ENCODE peak calls at places on chromosomes 4 and X, in eight cellular contexts. R is left lung; Q is naive thymus-derived CD8-positive, alpha-beta T cell; T is substantia nigra; Y is endothelial cell; Z is RWPE1; I is kidney glomerular epithelial cell; A is stimulated activated CD8-positive, alpha-beta memory T cell treated with anti-CD3 and anti-CD28 coated beads, Interleukin-7, amount 100 ng/mL, for 4 hours. D is an unnamed sample.

GRCh38 chr4:64911846-64912245 is 502.6 kb upstream of the TECRL start:
- DNase-seq in R (no peak), Q (no peak), T (no peak), Y (no peak), Z (no peak), I (no peak), A (no peak), D (no peak)

GRCh38 chr4:11635336-11635735 is 206.6 kb upstream of the HS3ST1 start:
- DNase-seq in R (no peak), Q (no peak), T (no peak), Y (no peak), Z (peak), I (peak), A (no peak), D (no peak)

GRCh38 chrX:42807393-42807792 is 29.4 kb upstream of the PPP1R2C start:
- DNase-seq in R (no peak), Q (no peak), T (no peak), Y (no peak), Z (no peak), I (no peak), A (no peak), D (no peak)

GRCh38 chr4:87848622-87849351 is 16.0 kb downstream of the MEPE start:
- DNase-seq in R (no peak), Q (peak), T (peak), Y (peak), Z (peak), I (peak), A (no peak), D (peak)

GRCh38 chrX:108072746-108073145 is 18.6 kb downstream of the PSMD10 start:
- DNase-seq in R (no peak), Q (no peak), T (no peak), Y (no peak), Z (no peak), I (peak), A (no peak), D (no peak)

GRCh38 chrX:42755820-42756219 is 22.1 kb downstream of the PPP1R2C start:
- DNase-seq in R (peak), Q (no peak), T (no peak), Y (no peak), Z (peak), I (peak), A (no peak), D (no peak)

GRCh38 chrX:9935436-9935835 is 31.7 kb upstream of the CLDN34 start:
- DNase-seq in R (no peak), Q (no peak), T (no peak), Y (no peak), Z (no peak), I (no peak), A (no peak), D (no peak)

GRCh38 chrX:150897371-150898319 is 823 bp downstream of the CD99L2 start:
- DNase-seq in R (peak), Q (peak), T (peak), Y (peak), Z (peak), I (no peak), A (no peak), D (no peak)

GRCh38 chrX:101203782-101204351 is 15.7 kb upstream of the DRP2 start:
- DNase-seq in R (no peak), Q (no peak), T (no peak), Y (no peak), Z (no peak), I (no peak), A (no peak), D (no peak)

GRCh38 chr4:119151161-119151560 is 15.5 kb downstream of the MYOZ2 start:
- DNase-seq in R (no peak), Q (no peak), T (no peak), Y (no peak), Z (no peak), I (no peak), A (no peak), D (no peak)

GRCh38 chrX:42128020-42128419 is 204.7 kb upstream of the CASK start:
- DNase-seq in R (no peak), Q (no peak), T (no peak), Y (no peak), Z (no peak), I (no peak), A (no peak), D (no peak)

GRCh38 chr4:145487626-145488025 is 6.0 kb downstream of the SMAD1 start:
- DNase-seq in R (no peak), Q (no peak), T (no peak), Y (no peak), Z (no peak), I (no peak), A (no peak), D (no peak)

GRCh38 chrX:48957477-48957826 is at the start of gene OTUD5:
- DNase-seq in R (peak), Q (peak), T (peak), Y (peak), Z (peak), I (peak), A (peak), D (no peak)

GRCh38 chr4:150136036-150136435 is 57.8 kb downstream of the DCLK2 start:
- DNase-seq in R (no peak), Q (no peak), T (no peak), Y (no peak), Z (no peak), I (no peak), A (no peak), D (no peak)

GRCh38 chrX:81240701-81241100 is 38.8 kb downstream of the SH3BGRL start:
- DNase-seq in R (no peak), Q (no peak), T (no peak), Y (no peak), Z (no peak), I (no peak), A (no peak), D (no peak)

GRCh38 chr4:10121568-10122097 is 5.0 kb upstream of the WDR1 start:
- DNase-seq in R (no peak), Q (no peak), T (no peak), Y (no peak), Z (no peak), I (peak), A (no peak), D (no peak)

GRCh38 chr4:25973346-25973745 is 59.3 kb downstream of the SMIM20 start:
- DNase-seq in R (no peak), Q (no peak), T (no peak), Y (no peak), Z (no peak), I (no peak), A (no peak), D (no peak)

GRCh38 chr4:42397635-42398447 is 553 bp downstream of the SHISA3 start:
- DNase-seq in R (peak), Q (no peak), T (no peak), Y (peak), Z (no peak), I (no peak), A (no peak), D (no peak)

GRCh38 chrX:129747533-129747932 is 8.8 kb downstream of the XPNPEP2 start:
- DNase-seq in R (no peak), Q (no peak), T (no peak), Y (no peak), Z (no peak), I (no peak), A (no peak), D (no peak)

GRCh38 chr4:136742330-136742729 is 790.0 kb downstream of the PCDH18 start:
- DNase-seq in R (no peak), Q (no peak), T (no peak), Y (no peak), Z (no peak), I (no peak), A (no peak), D (no peak)

GRCh38 chr4:52862605-52863236 is 604 bp downstream of the RASL11B start:
- DNase-seq in R (no peak), Q (no peak), T (no peak), Y (no peak), Z (peak), I (no peak), A (no peak), D (no peak)

GRCh38 chr4:165288639-165289428 is 38.6 kb upstream of the MSMO1 start:
- DNase-seq in R (no peak), Q (no peak), T (no peak), Y (no peak), Z (peak), I (peak), A (no peak), D (no peak)

GRCh38 chr4:38710053-38710452 is 46.1 kb downstream of the KLF3 start:
- DNase-seq in R (no peak), Q (no peak), T (no peak), Y (no peak), Z (no peak), I (no peak), A (no peak), D (no peak)

GRCh38 chrX:40105016-40105790 is 7.4 kb upstream of the BCOR start:
- DNase-seq in R (peak), Q (no peak), T (peak), Y (no peak), Z (no peak), I (no peak), A (no peak), D (no peak)

GRCh38 chrX:47595701-47596655 is 13.7 kb downstream of the TIMP1 start:
- DNase-seq in R (no peak), Q (no peak), T (no peak), Y (no peak), Z (no peak), I (no peak), A (no peak), D (no peak)

GRCh38 chrX:49137492-49137891 is 14.0 kb upstream of the GPKOW start:
- DNase-seq in R (no peak), Q (no peak), T (no peak), Y (peak), Z (no peak), I (no peak), A (no peak), D (no peak)

GRCh38 chr4:76611611-76612010 is 176.6 kb downstream of the SHROOM3 start:
- DNase-seq in R (no peak), Q (no peak), T (no peak), Y (no peak), Z (no peak), I (peak), A (no peak), D (no peak)

GRCh38 chrX:46912673-46913491 is 661 bp downstream of the JADE3 start:
- DNase-seq in R (peak), Q (no peak), T (peak), Y (peak), Z (no peak), I (no peak), A (no peak), D (no peak)

GRCh38 chr4:169200361-169201030 is 70.3 kb downstream of the SH3RF1 start:
- DNase-seq in R (no peak), Q (no peak), T (no peak), Y (no peak), Z (no peak), I (peak), A (no peak), D (no peak)

GRCh38 chr4:78032446-78032845 is 24.7 kb upstream of the FRAS1 start:
- DNase-seq in R (no peak), Q (no peak), T (no peak), Y (no peak), Z (no peak), I (no peak), A (no peak), D (no peak)

GRCh38 chrX:116657071-116657470 is 194.3 kb upstream of the CT83 start:
- DNase-seq in R (no peak), Q (no peak), T (no peak), Y (no peak), Z (peak), I (no peak), A (no peak), D (no peak)

GRCh38 chrX:42247241-42247640 is 323.9 kb upstream of the CASK start:
- DNase-seq in R (no peak), Q (no peak), T (no peak), Y (no peak), Z (no peak), I (peak), A (no peak), D (no peak)

GRCh38 chrX:68669094-68669830 is 21.8 kb downstream of the STARD8 start:
- DNase-seq in R (no peak), Q (no peak), T (no peak), Y (no peak), Z (no peak), I (no peak), A (no peak), D (no peak)

GRCh38 chr4:25550376-25551030 is 105.1 kb upstream of the SLC34A2 start:
- DNase-seq in R (no peak), Q (no peak), T (no peak), Y (no peak), Z (no peak), I (no peak), A (no peak), D (no peak)

D was measured in SIG-M5.